ENCODE peak calls at places on chromosomes 13 and 19, in four cellular contexts. F is SK-N-SH, V is K562, G is tibial nerve. S is an unnamed sample.

GRCh38 chr13:20475927-20476691 is 49.5 kb downstream of the CRYL1 start:
- DNase-seq in V (no peak), G (no peak), F (no peak), S (no peak)

GRCh38 chr13:50052478-50052877 is 37.2 kb downstream of the KCNRG start:
- DNase-seq in F (no peak), G (no peak), V (no peak), S (no peak)

GRCh38 chr13:29319451-29319850 is 276.0 kb downstream of the SLC7A1 start:
- DNase-seq in F (no peak), G (no peak), V (no peak), S (no peak)

GRCh38 chr19:44050740-44051653 is 839 bp upstream of the ZNF223 start:
- DNase-seq in G (no peak), V (no peak), F (no peak), S (no peak)

GRCh38 chr19:55273978-55274707 is 5.8 kb downstream of the HSPBP1 start:
- DNase-seq in G (no peak), V (no peak), F (no peak), S (no peak)

GRCh38 chr19:55340784-55341147 is 1.1 kb downstream of the KMT5C start:
- DNase-seq in G (no peak), F (peak), V (no peak), S (peak)

GRCh38 chr13:86684402-86684801 is 885.2 kb upstream of the SLITRK6 start:
- DNase-seq in F (no peak), G (no peak), V (no peak), S (no peak)

GRCh38 chr19:572891-573825 is 762 bp downstream of the BSG start:
- DNase-seq in G (no peak), F (peak), V (peak), S (peak)

GRCh38 chr19:6471076-6471475 is 7.0 kb downstream of the CRB3 start:
- DNase-seq in G (no peak), F (no peak), V (no peak), S (no peak)

DNA sequence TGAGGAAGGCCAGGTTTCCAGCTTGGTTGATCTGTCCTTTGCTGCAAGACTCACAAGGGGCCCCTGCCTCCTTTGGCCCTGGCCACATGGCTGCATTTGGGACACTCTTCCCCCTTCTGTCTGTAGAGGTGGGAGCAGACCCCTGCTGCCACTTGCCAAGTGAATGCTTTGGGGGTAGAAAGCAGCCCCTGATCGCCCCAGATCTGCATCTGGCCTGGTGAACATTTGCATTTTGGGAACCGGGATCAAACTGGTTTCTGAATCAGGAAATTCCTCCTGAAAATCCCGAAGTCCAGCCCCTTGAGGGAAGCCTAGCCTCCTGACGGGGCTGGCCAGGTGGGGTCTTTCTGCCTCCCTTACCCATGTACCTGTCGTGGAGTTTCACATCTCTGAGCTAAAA is 14.9 kb downstream of the DPF1 start:
- DNase-seq in F (no peak), G (no peak), V (no peak), S (no peak)
- H3K4me3 ChIP-seq in F (no peak), G (no peak), V (no peak), S (peak)

DNA sequence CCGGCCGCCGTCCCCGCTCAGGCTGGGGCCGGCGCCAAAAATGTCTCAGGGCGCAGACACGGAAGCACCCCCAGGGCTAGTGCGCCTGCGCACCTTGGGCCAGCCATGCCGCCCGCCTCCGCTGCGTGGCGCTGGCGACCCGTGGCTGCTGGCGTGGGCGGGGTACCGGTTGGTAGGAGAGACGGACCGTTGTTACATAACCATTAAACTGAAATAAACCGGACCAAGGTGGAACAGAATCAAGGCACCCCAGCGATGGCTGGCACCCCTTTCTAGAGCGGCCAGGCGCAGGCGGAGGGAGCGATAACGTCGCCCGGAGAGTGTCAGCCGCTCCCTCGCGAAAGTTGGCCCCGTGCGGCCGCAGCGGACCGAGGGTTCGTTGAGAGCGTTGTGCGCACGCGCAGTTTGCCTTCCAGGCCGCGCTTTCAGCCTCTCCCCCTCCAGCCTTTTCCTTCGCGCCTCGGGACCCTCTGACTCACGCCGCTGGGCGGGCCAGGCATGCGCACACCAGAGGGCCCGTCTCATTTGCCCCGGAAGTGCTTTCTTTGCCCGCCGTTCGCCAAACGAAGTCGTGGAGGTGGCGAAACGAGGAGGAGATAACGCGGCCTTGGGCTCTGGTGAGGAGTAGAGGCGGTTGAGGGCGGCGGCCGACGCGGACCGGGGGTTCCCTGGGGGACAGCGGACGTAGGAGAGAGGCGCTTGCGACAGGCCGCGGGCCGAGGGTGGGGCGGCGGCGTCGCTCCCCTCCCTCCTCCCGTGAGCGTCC is at the start of the genes PLEKHJ1 and SF3A2:
- DNase-seq in G (peak), F (peak), V (peak), S (peak)
- TF ChIP-seq EP300 in G (peak), F (no peak), V (no peak), S (no peak)

GRCh38 chr19:3403489-3404323 is 37.3 kb downstream of the NFIC start:
- DNase-seq in V (no peak), G (peak), F (peak), S (peak)

GRCh38 chr19:3402631-3403443 is 36.5 kb downstream of the NFIC start:
- DNase-seq in F (no peak), V (no peak), G (no peak), S (no peak)

GRCh38 chr19:3404324-3405260 is 38.2 kb downstream of the NFIC start:
- DNase-seq in V (no peak), G (peak), F (peak), S (peak)

GRCh38 chr19:3406571-3407111 is 40.3 kb downstream of the NFIC start:
- DNase-seq in F (no peak), G (no peak), V (no peak), S (no peak)

GRCh38 chr19:3405261-3405653 is 38.9 kb downstream of the NFIC start:
- DNase-seq in G (no peak), V (no peak), F (no peak), S (no peak)
- H3K4me3 ChIP-seq in G (no peak), V (no peak), F (no peak), S (peak)

GRCh38 chr13:106997219-106997618 is 429.3 kb upstream of the ARGLU1 start:
- DNase-seq in F (no peak), V (no peak), G (no peak), S (no peak)

GRCh38 chr13:106997696-106998095 is 429.8 kb upstream of the ARGLU1 start:
- DNase-seq in F (no peak), G (no peak), V (no peak), S (no peak)

GRCh38 chr13:107003911-107004310 is 436.0 kb upstream of the ARGLU1 start:
- DNase-seq in F (no peak), V (no peak), G (no peak), S (no peak)

DNA sequence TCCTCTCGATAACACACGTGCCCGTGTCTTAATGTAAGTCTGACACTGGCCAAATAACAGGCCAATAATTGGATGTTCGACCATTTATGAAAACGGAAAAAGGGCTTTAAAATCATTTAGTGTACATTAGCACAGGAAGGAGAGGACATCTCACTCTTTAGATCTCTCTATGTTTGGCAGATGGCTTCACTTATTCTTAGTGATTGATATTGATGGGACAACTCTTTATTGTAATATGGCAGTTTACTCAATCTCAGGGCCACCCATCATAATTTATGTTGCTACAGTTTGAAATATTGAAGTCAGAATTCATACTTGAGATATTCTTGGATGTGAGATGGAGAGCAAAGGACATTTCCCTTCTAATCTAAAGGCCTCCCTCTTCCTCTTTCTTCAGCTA is 430.7 kb upstream of the ARGLU1 start:
- DNase-seq in F (peak), G (no peak), V (no peak), S (no peak)
- TF ChIP-seq EP300 in F (no peak), G (no peak), V (no peak), S (no peak)

GRCh38 chr13:113209880-113210421 is 538 bp downstream of the CUL4A start:
- DNase-seq in F (peak), G (no peak), V (no peak), S (peak)

GRCh38 chr13:113208424-113209335 is at the start of gene PCID2:
- DNase-seq in G (peak), F (peak), V (peak), S (peak)

GRCh38 chr13:113209336-113209879 is at the start of gene CUL4A:
- DNase-seq in V (peak), G (peak), F (peak), S (no peak)

GRCh38 chr13:113211774-113212173 is 2.4 kb downstream of the CUL4A start:
- DNase-seq in F (no peak), G (no peak), V (no peak), S (no peak)

DNA sequence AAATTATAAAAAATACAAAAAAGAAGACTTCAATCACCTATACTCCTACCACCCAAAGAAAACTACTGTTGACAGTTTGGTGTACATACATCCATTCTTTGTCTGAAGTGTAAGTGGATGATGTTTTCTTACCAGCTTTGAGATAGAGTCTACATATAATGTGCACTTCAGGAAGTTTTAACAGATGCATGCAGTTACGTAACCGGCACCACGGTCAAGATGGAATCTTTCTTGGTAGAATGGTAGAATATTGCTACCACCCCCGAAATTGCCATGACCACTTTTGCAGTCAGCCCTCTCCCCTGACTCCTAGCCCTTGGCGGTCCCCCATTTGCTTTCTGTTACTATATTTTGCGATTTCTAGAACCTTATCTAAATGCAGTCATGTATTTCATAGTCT is 1.4 kb downstream of the CUL4A start:
- DNase-seq in F (no peak), G (no peak), V (no peak), S (no peak)
- H3K4me3 ChIP-seq in F (peak), G (peak), V (peak), S (peak)

GRCh38 chr13:32059511-32059984 is 28.0 kb downstream of the FRY start:
- DNase-seq in F (no peak), G (no peak), V (no peak), S (no peak)
- TF ChIP-seq EP300 in F (no peak), G (no peak), V (no peak), S (no peak)

GRCh38 chr13:98141938-98142426 is 912 bp upstream of the FARP1 start:
- DNase-seq in V (no peak), F (peak), G (no peak), S (no peak)
- H3K4me3 ChIP-seq in V (no peak), F (no peak), G (peak), S (peak)

GRCh38 chr19:57357406-57357805 is 5.9 kb upstream of the TRAPPC2B start:
- DNase-seq in V (no peak), F (no peak), G (no peak), S (no peak)

GRCh38 chr19:57362419-57362818 is 932 bp upstream of the TRAPPC2B start:
- DNase-seq in G (no peak), F (no peak), V (no peak), S (no peak)

GRCh38 chr19:57363734-57364181 is 407 bp downstream of the TRAPPC2B start:
- DNase-seq in F (no peak), G (no peak), V (no peak), S (no peak)

GRCh38 chr19:57359300-57359699 is 4.1 kb upstream of the TRAPPC2B start:
- DNase-seq in F (no peak), G (no peak), V (no peak), S (no peak)

DNA sequence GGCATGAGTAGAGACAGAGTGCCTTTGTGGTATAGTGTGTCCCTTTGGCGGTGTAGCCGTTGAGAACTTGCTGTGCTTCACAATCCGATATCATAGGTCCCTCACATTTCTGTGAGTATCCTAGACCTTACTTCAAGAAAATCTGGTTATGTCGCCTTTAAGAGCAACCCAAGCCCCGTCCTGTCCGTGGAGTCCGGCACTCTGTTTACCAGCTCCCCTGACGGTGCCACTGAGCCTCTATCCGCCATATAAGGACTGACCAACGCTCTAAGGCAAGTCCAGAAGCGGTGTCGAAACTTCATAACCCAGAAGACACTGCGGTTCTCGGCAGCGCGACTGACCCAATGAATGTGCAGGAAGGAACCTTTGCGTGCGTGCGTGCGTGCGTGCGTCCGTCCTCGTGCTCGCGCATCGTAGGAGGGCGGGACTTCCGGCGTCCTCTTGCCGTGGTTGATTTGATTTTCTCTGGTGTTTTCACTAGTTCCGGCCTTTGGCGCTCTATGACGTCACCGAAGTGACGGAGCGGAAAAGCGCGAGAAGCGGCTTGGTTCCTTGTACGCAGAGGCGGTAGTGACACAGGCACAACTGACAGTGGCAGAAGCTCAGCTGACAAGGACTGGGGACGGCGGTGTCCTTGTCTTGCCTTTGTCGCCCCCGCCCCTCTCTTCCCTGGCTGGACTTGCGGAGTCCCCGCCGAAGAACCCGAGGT is at the start of the genes TRAPPC2B and ZNF547:
- DNase-seq in V (peak), G (peak), F (peak), S (peak)
- TF ChIP-seq EP300 in V (no peak), G (peak), F (no peak), S (peak)

GRCh38 chr19:31171936-31172335 is 177.3 kb downstream of the TSHZ3 start:
- DNase-seq in F (no peak), G (no peak), V (no peak), S (no peak)

GRCh38 chr19:31166206-31166605 is 183.0 kb downstream of the TSHZ3 start:
- DNase-seq in V (no peak), G (no peak), F (no peak), S (no peak)

GRCh38 chr19:31167695-31168094 is 181.5 kb downstream of the TSHZ3 start:
- DNase-seq in V (no peak), F (no peak), G (no peak), S (no peak)

GRCh38 chr19:31173991-31174390 is 175.2 kb downstream of the TSHZ3 start:
- DNase-seq in G (no peak), F (no peak), V (no peak), S (no peak)

DNA sequence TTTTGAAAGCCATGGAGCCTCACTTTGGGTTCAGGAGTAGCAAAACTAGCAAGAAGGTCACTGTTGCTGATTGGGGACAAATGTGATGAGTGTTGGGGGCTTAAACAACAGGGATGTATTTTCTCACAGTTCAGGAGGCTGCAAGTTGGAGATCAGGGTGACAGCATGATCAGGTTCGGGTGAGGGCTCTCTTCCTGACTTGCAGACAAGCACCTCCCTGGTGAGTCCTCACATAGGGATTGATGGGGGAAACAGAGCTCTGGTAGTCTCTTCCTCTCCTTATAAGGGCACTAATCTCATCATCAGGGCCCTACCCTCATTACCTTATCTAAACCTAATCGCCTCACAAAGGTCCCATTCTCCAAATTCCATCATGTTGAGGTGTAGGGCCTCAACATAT is 179.2 kb downstream of the TSHZ3 start:
- DNase-seq in F (no peak), V (no peak), G (no peak), S (no peak)
- H3K4me3 ChIP-seq in F (no peak), V (no peak), G (no peak), S (no peak)

S was measured in suprapubic skin.